ENCODE peak calls at places on chromosome 3, in eight cellular contexts. A, M, K, N, X, V, I and F are unnamed samples.
A peak's percentile ranks its signal among the peaks of the same experiment; 100 is the strongest.

GRCh38 chr3:12479919-12480425 is 4.3 kb upstream of the TSEN2 start:
- DNase-seq in K (peak; percentile 60), X (peak; percentile 48), A (peak; percentile 75), N (no peak), V (peak; percentile 45), M (peak; percentile 64), I (no peak), F (peak; percentile 33)

GRCh38 chr3:102741105-102741504 is 306.3 kb downstream of the ZPLD1 start:
- DNase-seq in I (no peak), X (no peak), K (peak; percentile 7), N (no peak), M (peak; percentile 48), A (peak; percentile 48), V (no peak), F (peak; percentile 30)

GRCh38 chr3:32544894-32545293 is 25.8 kb downstream of the DYNC1LI1 start:
- DNase-seq in I (no peak), M (no peak), X (no peak), K (no peak), V (peak; percentile 13), N (no peak), A (no peak), F (no peak)

GRCh38 chr3:99473321-99473751 is 165.1 kb upstream of the COL8A1 start:
- DNase-seq in A (no peak), X (no peak), K (no peak), N (no peak), V (no peak), M (no peak), I (no peak), F (no peak)

GRCh38 chr3:38029400-38030125 is at the start of gene PLCD1:
- DNase-seq in A (peak; percentile 63), M (peak; percentile 85), K (no peak), I (peak; percentile 61), X (no peak), N (peak; percentile 20), V (peak; percentile 60), F (no peak)

GRCh38 chr3:165518346-165518745 is 318.9 kb downstream of the BCHE start:
- DNase-seq in M (peak; percentile 31), K (no peak), N (no peak), X (no peak), I (no peak), V (no peak), A (no peak), F (no peak)

GRCh38 chr3:122572940-122573412 is 4.5 kb upstream of the PARP15 start:
- DNase-seq in V (peak; percentile 27), M (no peak), X (no peak), N (no peak), A (no peak), K (peak; percentile 75), I (no peak), F (no peak)

GRCh38 chr3:125119752-125120369 is 64.1 kb upstream of the HEG1 start:
- DNase-seq in V (no peak), K (no peak), A (no peak), N (no peak), M (no peak), X (no peak), I (no peak), F (no peak)